ENCODE peak calls at places on chromosomes 7 and 10, in four cellular contexts. F, Q, Y and M are unnamed samples.

GRCh38 chr7:157581740-157582139 is 244.9 kb downstream of the DNAJB6 start:
- DNase-seq in F (no peak), Q (no peak), Y (no peak), M (no peak)

GRCh38 chr10:79136227-79137005 is 67.7 kb downstream of the ZMIZ1 start:
- DNase-seq in F (no peak), Q (no peak), Y (no peak), M (no peak)

GRCh38 chr7:78018541-78019456 is 220.2 kb downstream of the PHTF2 start:
- DNase-seq in F (no peak), Q (peak), Y (peak), M (no peak)

GRCh38 chr7:112739436-112740180 is 50.6 kb downstream of the TMEM168 start:
- DNase-seq in F (no peak), Q (no peak), Y (no peak), M (no peak)

GRCh38 chr7:25854608-25855497 is 297.1 kb upstream of the NFE2L3 start:
- DNase-seq in F (no peak), Q (peak), Y (peak), M (no peak)

GRCh38 chr10:24518981-24519597 is 204.6 kb downstream of the ARHGAP21 start:
- DNase-seq in F (peak), Q (peak), Y (peak), M (peak)

GRCh38 chr10:6665847-6666246 is 85.8 kb upstream of the PRKCQ start:
- DNase-seq in F (no peak), Q (no peak), Y (no peak), M (no peak)

GRCh38 chr10:129756912-129757861 is 206.9 kb downstream of the EBF3 start:
- DNase-seq in F (no peak), Q (no peak), Y (no peak), M (no peak)

GRCh38 chr10:73246783-73247508 is at the start of gene DNAJC9:
- DNase-seq in F (peak), Q (peak), Y (peak), M (no peak)

GRCh38 chr10:1633783-1634182 is 103.5 kb downstream of the ADARB2 start:
- DNase-seq in F (no peak), Q (no peak), Y (no peak), M (no peak)

GRCh38 chr7:121599887-121600286 is 203.8 kb upstream of the FAM3C start:
- DNase-seq in F (no peak), Q (no peak), Y (no peak), M (no peak)

GRCh38 chr10:11171452-11171851 is 153.8 kb downstream of the CELF2 start:
- DNase-seq in F (no peak), Q (no peak), Y (no peak), M (no peak)

GRCh38 chr7:111498608-111499007 is 63.7 kb downstream of the IMMP2L start:
- DNase-seq in F (peak), Q (no peak), Y (no peak), M (no peak)

GRCh38 chr7:144102041-144102440 is 7.3 kb upstream of the OR2A2 start:
- DNase-seq in F (no peak), Q (no peak), Y (no peak), M (no peak)

GRCh38 chr10:112126901-112127300 is 56.7 kb downstream of the GPAM start:
- DNase-seq in F (no peak), Q (no peak), Y (no peak), M (no peak)

GRCh38 chr7:41705109-41705871 is 2.4 kb upstream of the INHBA start:
- DNase-seq in F (no peak), Q (peak), Y (peak), M (no peak)

GRCh38 chr7:51472873-51473272 is 156.3 kb upstream of the COBL start:
- DNase-seq in F (no peak), Q (no peak), Y (no peak), M (no peak)

GRCh38 chr10:93458821-93459257 is 23.3 kb downstream of the MYOF start:
- DNase-seq in F (peak), Q (no peak), Y (no peak), M (peak)

GRCh38 chr7:51270965-51271364 is 45.6 kb downstream of the COBL start:
- DNase-seq in F (no peak), Q (no peak), Y (no peak), M (no peak)

GRCh38 chr7:115043605-115044004 is 121.7 kb downstream of the MDFIC start:
- DNase-seq in F (no peak), Q (no peak), Y (no peak), M (no peak)

GRCh38 chr7:81457858-81458522 is 311.9 kb downstream of the HGF start:
- DNase-seq in F (no peak), Q (no peak), Y (no peak), M (no peak)